ENCODE peak calls at places on chromosome 7, in five cellular contexts. One of them, this sample, is unnamed.

GRCh38 chr7:17599733-17600685 is 301.6 kb downstream of the AHR start:
- DNase-seq in endodermal cell: no peak
- DNase-seq in colonic mucosa: no peak
- DNase-seq in bronchial epithelial cell: peak; percentile 99
- DNase-seq in cardiac fibroblast: peak; percentile 95
- DNase-seq in this sample: peak; percentile 96

GRCh38 chr7:73851410-73852338 is 9.3 kb upstream of the TMEM270 start:
- DNase-seq in endodermal cell: no peak
- DNase-seq in colonic mucosa: no peak
- DNase-seq in bronchial epithelial cell: peak; percentile 99
- DNase-seq in cardiac fibroblast: peak; percentile 93
- DNase-seq in this sample: peak; percentile 97

GRCh38 chr7:30068117-30068516 is 39.9 kb downstream of the PLEKHA8 start:
- DNase-seq in endodermal cell: no peak
- DNase-seq in colonic mucosa: no peak
- DNase-seq in bronchial epithelial cell: peak; percentile 63
- DNase-seq in cardiac fibroblast: peak; percentile 77
- DNase-seq in this sample: peak; percentile 41

GRCh38 chr7:30888783-30889182 is 22.9 kb upstream of the AQP1 start:
- DNase-seq in endodermal cell: no peak
- DNase-seq in colonic mucosa: no peak
- DNase-seq in bronchial epithelial cell: peak; percentile 65
- DNase-seq in cardiac fibroblast: peak; percentile 85
- DNase-seq in this sample: peak; percentile 62

GRCh38 chr7:77415822-77416620 is at the start of gene GSAP:
- DNase-seq in endodermal cell: peak; percentile 86
- DNase-seq in colonic mucosa: peak; percentile 68
- DNase-seq in bronchial epithelial cell: no peak
- DNase-seq in cardiac fibroblast: peak; percentile 33
- DNase-seq in this sample: peak; percentile 61

GRCh38 chr7:46153951-46154787 is 233.1 kb upstream of the IGFBP3 start:
- DNase-seq in endodermal cell: no peak
- DNase-seq in colonic mucosa: no peak
- DNase-seq in bronchial epithelial cell: peak; percentile 96
- DNase-seq in cardiac fibroblast: no peak
- DNase-seq in this sample: peak; percentile 80

GRCh38 chr7:35036361-35037171 is 719 bp downstream of the DPY19L1 start:
- DNase-seq in endodermal cell: peak; percentile 83
- DNase-seq in colonic mucosa: peak; percentile 58
- DNase-seq in bronchial epithelial cell: peak; percentile 41
- DNase-seq in cardiac fibroblast: peak; percentile 70
- DNase-seq in this sample: peak; percentile 54

GRCh38 chr7:84294391-84294790 is 99.8 kb upstream of the SEMA3A start:
- DNase-seq in endodermal cell: no peak
- DNase-seq in colonic mucosa: no peak
- DNase-seq in bronchial epithelial cell: no peak
- DNase-seq in cardiac fibroblast: no peak
- DNase-seq in this sample: no peak

GRCh38 chr7:155001756-155002410 is 1.0 kb downstream of the PAXIP1 start:
- DNase-seq in endodermal cell: no peak
- DNase-seq in colonic mucosa: no peak
- DNase-seq in bronchial epithelial cell: no peak
- DNase-seq in cardiac fibroblast: peak; percentile 6
- DNase-seq in this sample: peak; percentile 8

GRCh38 chr7:37921340-37921805 is 933 bp downstream of the EPDR1 start:
- DNase-seq in endodermal cell: peak; percentile 83
- DNase-seq in colonic mucosa: peak; percentile 38
- DNase-seq in bronchial epithelial cell: no peak
- DNase-seq in cardiac fibroblast: no peak
- DNase-seq in this sample: no peak

GRCh38 chr7:10429031-10429430 is 544.6 kb upstream of the PHF14 start:
- DNase-seq in endodermal cell: no peak
- DNase-seq in colonic mucosa: no peak
- DNase-seq in bronchial epithelial cell: no peak
- DNase-seq in cardiac fibroblast: no peak
- DNase-seq in this sample: no peak

GRCh38 chr7:39125849-39126248 is 148.1 kb downstream of the POU6F2 start:
- DNase-seq in endodermal cell: no peak
- DNase-seq in colonic mucosa: no peak
- DNase-seq in bronchial epithelial cell: no peak
- DNase-seq in cardiac fibroblast: no peak
- DNase-seq in this sample: no peak

GRCh38 chr7:37927739-37928444 is 7.5 kb downstream of the EPDR1 start:
- DNase-seq in endodermal cell: no peak
- DNase-seq in colonic mucosa: no peak
- DNase-seq in bronchial epithelial cell: no peak
- DNase-seq in cardiac fibroblast: no peak
- DNase-seq in this sample: no peak

GRCh38 chr7:40219917-40220316 is 85.1 kb downstream of the SUGCT start:
- DNase-seq in endodermal cell: no peak
- DNase-seq in colonic mucosa: no peak
- DNase-seq in bronchial epithelial cell: peak; percentile 16
- DNase-seq in cardiac fibroblast: peak; percentile 70
- DNase-seq in this sample: peak; percentile 31

GRCh38 chr7:137078781-137079180 is 210.3 kb downstream of the CHRM2 start:
- DNase-seq in endodermal cell: no peak
- DNase-seq in colonic mucosa: no peak
- DNase-seq in bronchial epithelial cell: peak; percentile 98
- DNase-seq in cardiac fibroblast: no peak
- DNase-seq in this sample: peak; percentile 21

GRCh38 chr7:41029072-41029492 is 673.8 kb downstream of the INHBA start:
- DNase-seq in endodermal cell: no peak
- DNase-seq in colonic mucosa: no peak
- DNase-seq in bronchial epithelial cell: peak; percentile 100
- DNase-seq in cardiac fibroblast: peak; percentile 67
- DNase-seq in this sample: peak; percentile 87

GRCh38 chr7:24158976-24159375 is 125.0 kb upstream of the NPY start:
- DNase-seq in endodermal cell: no peak
- DNase-seq in colonic mucosa: no peak
- DNase-seq in bronchial epithelial cell: no peak
- DNase-seq in cardiac fibroblast: no peak
- DNase-seq in this sample: no peak

GRCh38 chr7:118312051-118312450 is 87.5 kb downstream of the ANKRD7 start:
- DNase-seq in endodermal cell: no peak
- DNase-seq in colonic mucosa: no peak
- DNase-seq in bronchial epithelial cell: peak; percentile 39
- DNase-seq in cardiac fibroblast: no peak
- DNase-seq in this sample: peak; percentile 39

GRCh38 chr7:143387156-143387975 is 6.2 kb downstream of the ZYX start:
- DNase-seq in endodermal cell: peak; percentile 72
- DNase-seq in colonic mucosa: no peak
- DNase-seq in bronchial epithelial cell: no peak
- DNase-seq in cardiac fibroblast: no peak
- DNase-seq in this sample: no peak
- TF ChIP-seq CTCF in endodermal cell: peak; percentile 61
- TF ChIP-seq CTCF in colonic mucosa: no peak
- TF ChIP-seq CTCF in bronchial epithelial cell: peak; percentile 25
- TF ChIP-seq CTCF in cardiac fibroblast: peak; percentile 17
- TF ChIP-seq CTCF in this sample: no peak

GRCh38 chr7:132899833-132900232 is 182.1 kb downstream of the CHCHD3 start:
- DNase-seq in endodermal cell: no peak
- DNase-seq in colonic mucosa: no peak
- DNase-seq in bronchial epithelial cell: no peak
- DNase-seq in cardiac fibroblast: peak; percentile 27
- DNase-seq in this sample: no peak
- TF ChIP-seq CTCF in endodermal cell: peak; percentile 16
- TF ChIP-seq CTCF in colonic mucosa: no peak
- TF ChIP-seq CTCF in bronchial epithelial cell: no peak
- TF ChIP-seq CTCF in cardiac fibroblast: no peak
- TF ChIP-seq CTCF in this sample: no peak

DNA sequence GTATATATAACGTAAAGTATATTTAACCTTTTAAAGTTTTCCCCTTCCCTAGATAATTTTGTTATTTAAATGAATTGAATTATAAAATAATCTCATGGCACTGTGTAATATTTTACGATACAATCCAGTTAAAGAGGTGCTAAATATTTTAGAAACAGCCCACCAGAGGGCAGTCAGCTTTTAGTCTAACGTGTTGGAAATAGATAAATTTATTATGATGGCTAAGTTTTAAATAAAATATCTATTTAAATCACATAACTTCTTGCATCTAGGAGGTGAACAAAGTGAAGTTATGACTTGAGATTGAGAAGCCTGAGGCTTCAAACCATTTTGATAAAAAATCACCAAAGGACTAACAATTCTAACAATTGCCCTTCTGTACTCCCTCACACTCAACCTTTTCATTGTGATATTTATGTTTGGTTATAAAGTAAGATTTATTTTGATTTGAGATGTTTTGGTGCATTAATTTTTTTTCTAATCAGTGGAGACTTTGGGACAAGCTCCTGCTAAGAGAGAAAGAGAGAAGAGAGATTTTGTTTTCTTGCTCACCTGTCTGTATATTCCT is 171.5 kb upstream of the SP4 start:
- DNase-seq in endodermal cell: no peak
- DNase-seq in colonic mucosa: peak; percentile 19
- DNase-seq in bronchial epithelial cell: peak; percentile 49
- DNase-seq in cardiac fibroblast: peak; percentile 58
- DNase-seq in this sample: peak; percentile 61
- TF ChIP-seq CTCF in endodermal cell: peak; percentile 77
- TF ChIP-seq CTCF in colonic mucosa: peak; percentile 25
- TF ChIP-seq CTCF in bronchial epithelial cell: peak; percentile 30
- TF ChIP-seq CTCF in cardiac fibroblast: peak; percentile 36
- TF ChIP-seq CTCF in this sample: peak; percentile 44

DNA sequence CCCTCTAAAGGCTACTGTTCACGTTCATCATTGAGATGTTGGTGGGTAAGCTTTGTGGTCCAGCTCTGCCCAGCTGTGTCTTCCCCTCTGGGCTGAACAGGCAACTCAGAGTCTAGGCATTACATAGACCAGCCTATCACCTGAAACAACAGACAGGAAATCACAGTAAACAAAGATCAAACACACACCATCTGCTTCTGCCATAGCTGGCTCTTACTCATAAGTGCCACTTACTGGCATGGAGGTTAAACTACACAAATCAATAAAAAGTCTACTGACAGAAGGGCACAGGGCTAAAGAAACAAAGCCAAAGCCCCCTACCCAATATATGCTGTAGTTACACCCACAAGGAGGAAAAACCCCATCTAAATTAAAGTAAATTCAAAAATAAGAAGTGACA is 35.0 kb downstream of the SEPTIN14 start:
- DNase-seq in endodermal cell: no peak
- DNase-seq in colonic mucosa: no peak
- DNase-seq in bronchial epithelial cell: no peak
- DNase-seq in cardiac fibroblast: no peak
- DNase-seq in this sample: no peak
- TF ChIP-seq CTCF in endodermal cell: no peak
- TF ChIP-seq CTCF in colonic mucosa: no peak
- TF ChIP-seq CTCF in bronchial epithelial cell: no peak
- TF ChIP-seq CTCF in cardiac fibroblast: no peak
- TF ChIP-seq CTCF in this sample: no peak

DNA sequence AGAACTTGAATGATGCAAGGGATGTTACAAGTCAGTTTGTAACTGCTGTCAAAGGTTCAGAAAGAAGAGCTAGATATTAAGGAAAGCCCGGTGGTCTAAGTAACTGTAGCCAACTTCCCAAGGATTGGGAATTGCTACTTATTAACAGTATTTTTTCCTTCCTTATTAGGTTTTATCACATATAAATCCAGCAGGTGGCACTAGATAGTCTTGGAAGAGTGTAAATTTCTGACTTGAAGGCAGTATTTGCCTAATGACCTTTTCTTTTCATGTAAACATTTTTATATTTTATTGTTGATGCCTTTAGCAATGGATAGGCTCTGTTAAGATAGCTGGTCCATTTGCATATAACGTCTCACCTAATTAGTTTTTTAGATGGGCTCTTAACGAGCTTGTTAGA is 51.2 kb downstream of the ANLN start:
- DNase-seq in endodermal cell: no peak
- DNase-seq in colonic mucosa: no peak
- DNase-seq in bronchial epithelial cell: peak; percentile 46
- DNase-seq in cardiac fibroblast: peak; percentile 67
- DNase-seq in this sample: peak; percentile 22
- TF ChIP-seq CTCF in endodermal cell: peak; percentile 76
- TF ChIP-seq CTCF in colonic mucosa: peak; percentile 29
- TF ChIP-seq CTCF in bronchial epithelial cell: peak; percentile 40
- TF ChIP-seq CTCF in cardiac fibroblast: peak; percentile 38
- TF ChIP-seq CTCF in this sample: peak; percentile 24